ENCODE peak calls at places on chromosomes 7 and 10, in five cellular contexts. I is gastrocnemius medialis, G is ovary, X is thyroid gland, H is stomach. A is an unnamed sample.

GRCh38 chr7:1965579-1966294 is 267.0 kb downstream of the MAD1L1 start:
- DNase-seq in I (no peak), G (no peak), X (no peak), H (no peak), A (no peak)

GRCh38 chr10:72007246-72007892 is 43.2 kb downstream of the CHST3 start:
- DNase-seq in I (no peak), H (no peak), G (peak), X (no peak), A (no peak)

GRCh38 chr7:50640779-50641178 is 75.6 kb upstream of the DDC start:
- DNase-seq in I (no peak), G (no peak), H (no peak), X (no peak), A (no peak)

GRCh38 chr7:94654764-94655561 is 970 bp downstream of the SGCE start:
- DNase-seq in H (no peak), G (peak), X (peak), I (no peak), A (no peak)

GRCh38 chr7:55438765-55439525 is 73.8 kb downstream of the LANCL2 start:
- DNase-seq in G (no peak), H (peak), I (peak), X (peak), A (no peak)

GRCh38 chr7:105277341-105277740 is 111.4 kb downstream of the SRPK2 start:
- DNase-seq in I (no peak), H (no peak), X (no peak), G (no peak), A (no peak)

GRCh38 chr10:122495406-122496340 is 34.3 kb downstream of the HTRA1 start:
- DNase-seq in I (peak), H (no peak), G (no peak), X (no peak), A (peak)

GRCh38 chr7:107933386-107934013 is 42.5 kb downstream of the DLD start:
- DNase-seq in G (no peak), X (no peak), H (no peak), I (no peak), A (no peak)

GRCh38 chr10:78207776-78208175 is 174.1 kb downstream of the RPS24 start:
- DNase-seq in H (no peak), G (no peak), I (no peak), X (no peak), A (no peak)

GRCh38 chr7:4010206-4010605 is 671.9 kb upstream of the FOXK1 start:
- DNase-seq in I (no peak), H (peak), G (no peak), X (no peak), A (no peak)

GRCh38 chr10:73856261-73856660 is 18.1 kb downstream of the CAMK2G start:
- DNase-seq in H (no peak), X (no peak), G (no peak), I (no peak), A (no peak)

GRCh38 chr10:76581685-76582084 is 1055.9 kb downstream of the KCNMA1 start:
- DNase-seq in G (no peak), I (no peak), X (no peak), H (no peak), A (no peak)

GRCh38 chr10:76582536-76582935 is 1055.1 kb downstream of the KCNMA1 start:
- DNase-seq in G (no peak), H (no peak), I (no peak), X (no peak), A (no peak)

GRCh38 chr10:76583711-76584161 is 1053.9 kb downstream of the KCNMA1 start:
- DNase-seq in I (no peak), H (no peak), G (no peak), X (peak), A (no peak)
- H3K4me3 ChIP-seq in I (no peak), H (no peak), G (no peak), X (no peak), A (no peak)

GRCh38 chr7:152442330-152442835 is 6.6 kb upstream of the KMT2C start:
- DNase-seq in X (no peak), I (no peak), H (no peak), G (no peak), A (no peak)

GRCh38 chr7:152430857-152431256 is 4.9 kb downstream of the KMT2C start:
- DNase-seq in G (no peak), X (no peak), I (no peak), H (no peak), A (no peak)

GRCh38 chr7:152435384-152436278 is at the start of gene KMT2C:
- DNase-seq in I (peak), X (peak), G (peak), H (peak), A (peak)

DNA sequence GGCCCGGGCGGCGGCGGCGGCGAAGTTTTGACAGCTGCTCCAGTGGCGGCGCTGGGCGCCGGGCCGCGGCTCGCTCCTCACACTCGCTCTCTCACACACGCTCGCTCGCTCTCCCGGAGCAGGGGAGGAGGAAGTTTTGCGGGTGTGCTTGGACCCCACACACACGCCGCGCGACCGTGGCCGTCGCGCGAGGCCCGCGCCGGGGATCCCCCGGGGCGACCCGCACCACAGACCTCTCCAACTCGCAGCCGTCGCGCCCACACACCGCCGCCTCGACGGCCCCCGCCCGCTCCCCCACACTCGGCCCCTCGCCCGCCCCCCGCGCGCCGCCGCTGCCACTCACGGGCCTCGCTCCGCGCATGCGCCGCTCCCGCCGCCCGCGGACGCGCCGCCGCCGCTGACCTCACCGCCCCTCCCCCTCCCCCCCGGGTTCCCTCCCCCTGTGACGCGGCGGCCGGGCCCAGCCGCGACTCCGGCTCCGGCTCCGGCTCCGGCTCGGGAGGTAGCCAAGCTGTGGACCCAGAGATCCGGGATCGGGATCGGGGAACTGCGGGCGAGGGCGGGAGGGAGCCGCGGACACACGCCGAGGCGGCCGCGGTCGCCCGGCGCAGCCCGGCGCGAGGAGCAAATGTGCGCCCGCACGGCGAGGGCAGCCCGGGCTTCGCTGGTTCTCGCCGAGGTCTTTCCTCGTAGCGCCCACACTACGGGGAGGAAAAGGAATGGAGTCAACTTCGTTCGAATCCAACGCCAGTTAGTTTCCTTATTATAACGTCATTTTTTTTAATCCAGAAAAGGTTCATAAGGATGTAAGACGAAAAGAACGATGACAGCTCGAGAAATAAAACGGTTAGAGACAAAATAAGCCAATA is 710 bp upstream of the KMT2C start:
- DNase-seq in X (peak), H (peak), I (peak), G (peak), A (peak)
- TF ChIP-seq POLR2A in X (peak), H (no peak), I (peak), G (peak), A (no peak)

DNA sequence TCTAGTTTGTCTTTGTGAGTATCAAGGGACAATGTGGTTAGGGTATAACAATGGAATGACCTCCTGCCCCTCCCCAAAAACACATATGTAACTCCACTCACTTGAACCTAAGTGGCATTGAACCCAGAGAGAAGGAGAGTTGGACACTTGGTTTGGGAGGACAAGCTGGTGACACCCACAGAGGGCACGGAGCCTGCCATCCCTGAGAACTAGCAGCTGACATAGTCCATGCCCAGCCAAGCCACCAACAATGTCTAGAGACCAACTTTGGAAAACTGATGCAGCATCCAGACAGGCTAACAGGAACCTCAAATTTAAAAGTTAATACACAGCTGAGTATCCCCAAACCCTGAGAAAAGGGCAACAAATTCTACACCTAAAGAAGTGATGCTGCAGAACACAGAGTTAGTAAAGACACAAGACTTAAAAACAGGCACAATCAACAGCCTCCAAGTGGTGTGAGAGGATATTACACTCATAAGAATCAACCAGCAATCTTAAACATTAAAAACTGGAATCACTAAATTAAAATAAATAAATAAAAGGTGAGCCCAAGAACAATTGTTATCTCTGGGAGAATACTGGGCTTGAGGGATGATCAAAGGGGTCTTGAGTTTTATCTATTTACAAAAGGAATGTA is 27.2 kb downstream of the NUDCD3 start:
- DNase-seq in G (no peak), H (no peak), I (no peak), X (no peak), A (no peak)
- TF ChIP-seq CTCF in G (no peak), H (no peak), I (no peak), X (no peak), A (no peak)

GRCh38 chr7:117873933-117874530 is 791 bp upstream of the CTTNBP2 start:
- DNase-seq in G (no peak), I (no peak), H (no peak), X (no peak), A (no peak)

GRCh38 chr7:117871401-117871777 is 1.9 kb downstream of the CTTNBP2 start:
- DNase-seq in I (no peak), X (no peak), G (no peak), H (no peak), A (no peak)

GRCh38 chr7:117872565-117873055 is 631 bp downstream of the CTTNBP2 start:
- DNase-seq in X (peak), H (no peak), I (no peak), G (no peak), A (no peak)

GRCh38 chr7:117871778-117872538 is 1.3 kb downstream of the CTTNBP2 start:
- DNase-seq in G (peak), H (no peak), I (no peak), X (peak), A (peak)

DNA sequence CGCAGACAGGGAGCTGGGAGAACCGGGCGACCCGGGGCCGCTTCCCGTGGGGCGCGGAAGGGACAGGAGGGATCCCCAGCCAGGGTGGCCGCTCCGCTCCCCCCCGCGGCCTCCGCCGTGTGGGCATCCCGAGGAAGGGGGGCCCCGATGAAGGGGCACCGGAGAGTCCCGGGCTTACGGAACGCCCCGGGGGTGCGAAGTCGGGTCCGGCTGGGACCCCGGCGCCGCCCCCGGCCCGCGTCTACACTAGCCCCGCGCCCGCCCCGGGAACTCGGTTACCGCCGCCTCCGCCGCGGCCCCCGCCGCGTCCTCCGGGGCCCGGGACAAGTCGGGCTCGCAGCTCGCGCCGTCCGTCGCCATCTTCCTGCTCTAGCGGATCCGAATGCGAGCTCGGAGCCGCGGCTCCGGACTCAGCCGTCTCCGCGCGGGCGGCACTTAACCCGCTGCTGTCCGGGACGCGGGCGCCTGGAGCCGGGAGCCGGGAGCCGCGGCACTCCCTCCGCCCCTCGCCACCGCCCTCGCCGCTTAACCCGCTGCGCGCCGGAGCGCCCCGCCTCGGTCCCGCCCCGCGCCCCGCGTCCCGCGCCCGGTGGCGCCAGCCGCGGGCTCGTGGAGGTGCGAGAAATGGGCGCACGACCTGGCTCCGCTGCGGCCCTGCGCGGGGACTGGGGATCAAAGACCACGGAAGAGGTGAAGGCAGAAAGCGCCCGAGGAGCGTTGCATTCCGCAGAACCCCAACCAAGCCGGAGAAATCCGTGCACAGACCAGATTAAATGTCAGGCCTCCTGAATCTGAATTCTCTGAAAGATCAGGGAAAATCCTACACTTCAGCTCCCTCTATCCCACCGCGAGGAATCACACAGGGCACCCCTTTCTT is at the start of gene CTTNBP2:
- DNase-seq in X (peak), H (peak), I (peak), G (peak), A (peak)
- H3K4me3 ChIP-seq in X (peak), H (peak), I (peak), G (peak), A (peak)

GRCh38 chr10:80406249-80406648 is 2.1 kb upstream of the PRXL2A start:
- DNase-seq in G (no peak), H (no peak), X (no peak), I (no peak), A (no peak)

GRCh38 chr10:80409121-80409520 is 770 bp downstream of the PRXL2A start:
- DNase-seq in I (no peak), H (no peak), G (no peak), X (no peak), A (no peak)

GRCh38 chr10:80410122-80410521 is 1.8 kb downstream of the PRXL2A start:
- DNase-seq in G (no peak), H (no peak), X (no peak), I (no peak), A (no peak)

GRCh38 chr10:80407836-80408197 is 534 bp upstream of the PRXL2A start:
- DNase-seq in G (peak), H (no peak), I (no peak), X (peak), A (peak)

GRCh38 chr10:80408198-80409085 is at the start of gene PRXL2A:
- DNase-seq in I (peak), G (peak), H (peak), X (peak), A (peak)
- TF ChIP-seq POLR2A in I (peak), G (peak), H (no peak), X (peak), A (no peak)

A was measured in lower leg skin.